ENCODE peak calls at places on chromosomes 3 and 15, in seven cellular contexts. U is heart right ventricle, X is GM13977, C is bronchial epithelial cell, J is foreskin keratinocyte, W is upper lobe of right lung, N is A549. A is an unnamed sample.

GRCh38 chr15:89781891-89782618 is 5.9 kb downstream of the MESP2 start:
- DNase-seq in U (no peak), X (no peak), C (peak), J (peak), W (no peak), N (no peak), A (peak)

GRCh38 chr3:189355481-189356201 is 183.9 kb downstream of the TPRG1 start:
- DNase-seq in U (no peak), X (no peak), C (peak), J (peak), W (no peak), N (peak), A (no peak)

GRCh38 chr15:100918690-100919480 is at the start of gene LRRK1:
- DNase-seq in U (peak), X (peak), C (peak), J (peak), W (peak), N (peak), A (no peak)

GRCh38 chr3:23740517-23741402 is 65.0 kb upstream of the UBE2E1 start:
- DNase-seq in U (no peak), X (peak), C (peak), J (peak), W (no peak), N (peak), A (no peak)

GRCh38 chr3:44042772-44043171 is 198.9 kb upstream of the TOPAZ1 start:
- DNase-seq in U (no peak), X (no peak), C (no peak), J (no peak), W (no peak), N (no peak), A (no peak)

GRCh38 chr15:39918688-39919385 is 1.2 kb downstream of the GPR176 start:
- DNase-seq in U (no peak), X (no peak), C (peak), J (peak), W (no peak), N (no peak), A (peak)

GRCh38 chr3:172705166-172705565 is 5.7 kb downstream of the NCEH1 start:
- DNase-seq in U (no peak), X (no peak), C (no peak), J (no peak), W (no peak), N (no peak), A (no peak)

GRCh38 chr3:139505829-139506386 is 29.6 kb upstream of the RBP2 start:
- DNase-seq in U (no peak), X (no peak), C (no peak), J (no peak), W (no peak), N (no peak), A (no peak)

GRCh38 chr3:100606894-100607512 is 2.4 kb upstream of the ADGRG7 start:
- DNase-seq in U (no peak), X (no peak), C (no peak), J (no peak), W (no peak), N (peak), A (no peak)

GRCh38 chr15:94036156-94036555 is 195.2 kb upstream of the MCTP2 start:
- DNase-seq in U (no peak), X (no peak), C (no peak), J (no peak), W (no peak), N (no peak), A (peak)

GRCh38 chr3:170727754-170728153 is 141.9 kb upstream of the SLC7A14 start:
- DNase-seq in U (no peak), X (no peak), C (no peak), J (no peak), W (no peak), N (no peak), A (no peak)

GRCh38 chr3:31858439-31858838 is 122.6 kb downstream of the OSBPL10 start:
- DNase-seq in U (no peak), X (no peak), C (no peak), J (no peak), W (no peak), N (peak), A (no peak)

GRCh38 chr3:124760601-124761000 is 30.3 kb downstream of the UMPS start:
- DNase-seq in U (peak), X (no peak), C (peak), J (no peak), W (no peak), N (no peak), A (peak)

GRCh38 chr15:88878720-88879184 is 16.6 kb downstream of the HAPLN3 start:
- DNase-seq in U (no peak), X (peak), C (peak), J (no peak), W (no peak), N (peak), A (peak)

GRCh38 chr3:187798531-187799520 is 53.6 kb upstream of the BCL6 start:
- DNase-seq in U (no peak), X (no peak), C (no peak), J (no peak), W (no peak), N (no peak), A (no peak)

GRCh38 chr15:80736571-80736970 is 41.5 kb downstream of the ABHD17C start:
- DNase-seq in U (no peak), X (no peak), C (no peak), J (no peak), W (no peak), N (no peak), A (no peak)

GRCh38 chr15:80275946-80276345 is 23.9 kb upstream of the CTXND1 start:
- DNase-seq in U (no peak), X (no peak), C (peak), J (no peak), W (no peak), N (peak), A (peak)

GRCh38 chr3:151926956-151927355 is 53.5 kb downstream of the SUCNR1 start:
- DNase-seq in U (no peak), X (no peak), C (peak), J (peak), W (no peak), N (peak), A (peak)

GRCh38 chr3:172391592-172392302 is 56.5 kb downstream of the GHSR start:
- DNase-seq in U (no peak), X (no peak), C (no peak), J (no peak), W (no peak), N (no peak), A (no peak)

GRCh38 chr3:53202331-53203015 is 41.5 kb downstream of the PRKCD start:
- DNase-seq in U (no peak), X (no peak), C (no peak), J (no peak), W (no peak), N (no peak), A (no peak)

GRCh38 chr15:62122249-62122648 is 42.8 kb downstream of the C2CD4B start:
- DNase-seq in U (no peak), X (no peak), C (no peak), J (no peak), W (no peak), N (no peak), A (no peak)

GRCh38 chr15:90086868-90087268 is 15.4 kb downstream of the IDH2 start:
- DNase-seq in U (no peak), X (peak), C (peak), J (no peak), W (peak), N (peak), A (peak)

GRCh38 chr3:112770026-112770626 is 76.5 kb downstream of the CD200R1L start:
- DNase-seq in U (peak), X (no peak), C (peak), J (peak), W (no peak), N (peak), A (peak)

GRCh38 chr3:57910988-57911387 is 97.2 kb upstream of the FLNB start:
- DNase-seq in U (no peak), X (no peak), C (peak), J (no peak), W (no peak), N (peak), A (peak)

GRCh38 chr3:155782390-155782953 is 23.6 kb downstream of the C3orf33 start:
- DNase-seq in U (no peak), X (no peak), C (no peak), J (no peak), W (no peak), N (no peak), A (no peak)
- TF ChIP-seq CTCF in U (no peak), X (no peak), C (no peak), J (no peak), W (no peak), N (no peak), A (no peak)

GRCh38 chr3:186261638-186262037 is 100.4 kb downstream of the DGKG start:
- DNase-seq in U (no peak), X (peak), C (no peak), J (no peak), W (no peak), N (no peak), A (no peak)
- TF ChIP-seq CTCF in U (no peak), X (peak), C (peak), J (peak), W (no peak), N (peak), A (peak)

GRCh38 chr3:167734498-167735232 is at the start of gene PDCD10:
- DNase-seq in U (peak), X (peak), C (peak), J (peak), W (peak), N (peak), A (peak)
- TF ChIP-seq CTCF in U (no peak), X (no peak), C (peak), J (no peak), W (no peak), N (no peak), A (no peak)

GRCh38 chr3:129104498-129105079 is 17.0 kb downstream of the RAB43 start:
- DNase-seq in U (no peak), X (no peak), C (no peak), J (no peak), W (no peak), N (no peak), A (no peak)
- TF ChIP-seq CTCF in U (no peak), X (no peak), C (no peak), J (no peak), W (no peak), N (no peak), A (no peak)

DNA sequence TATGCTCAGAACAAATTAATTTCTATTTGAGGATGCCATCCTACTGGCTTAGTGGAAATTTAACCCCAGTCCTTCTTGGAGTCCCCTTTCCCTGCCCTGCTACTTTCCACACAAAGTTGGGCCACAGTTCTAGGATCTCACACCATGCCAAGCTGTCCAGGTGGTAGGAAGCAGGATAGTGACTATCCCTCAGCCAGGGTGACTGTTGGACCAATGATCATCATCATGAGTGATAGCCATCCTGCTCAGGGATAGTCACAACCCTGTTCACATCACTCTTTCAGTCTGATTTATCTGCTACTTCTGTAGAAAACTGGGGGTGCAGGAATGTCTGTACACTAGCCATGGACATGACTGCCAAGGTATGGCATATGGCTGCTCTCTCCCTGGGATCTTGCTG is 12.8 kb downstream of the HRG start:
- DNase-seq in U (no peak), X (no peak), C (no peak), J (no peak), W (no peak), N (no peak), A (no peak)
- TF ChIP-seq CTCF in U (no peak), X (no peak), C (no peak), J (no peak), W (no peak), N (no peak), A (no peak)

DNA sequence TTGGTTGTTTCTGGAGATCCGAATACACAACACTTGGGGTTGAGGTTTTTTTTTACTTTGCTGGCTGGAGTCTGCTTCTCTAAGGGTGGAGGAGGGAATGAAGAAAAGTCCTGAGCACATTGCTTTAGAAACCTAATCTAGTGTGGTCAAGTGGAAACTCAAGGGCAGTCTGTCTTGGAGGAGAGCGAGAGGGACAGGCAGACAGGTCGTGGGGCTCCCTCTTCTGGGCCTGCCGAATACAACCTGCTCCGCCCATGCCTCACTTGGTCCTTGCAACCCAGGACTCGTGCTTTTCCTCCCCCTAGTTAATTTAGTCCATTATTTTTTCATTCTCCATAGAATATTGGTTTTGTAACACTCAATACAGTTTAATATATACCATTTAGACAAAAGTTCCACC is 176.7 kb upstream of the LYSMD4 start:
- DNase-seq in U (no peak), X (peak), C (peak), J (no peak), W (no peak), N (peak), A (no peak)
- TF ChIP-seq CTCF in U (peak), X (peak), C (peak), J (peak), W (peak), N (peak), A (peak)

GRCh38 chr3:181210275-181210674 is 220.7 kb upstream of the DNAJC19 start:
- DNase-seq in U (no peak), X (no peak), C (peak), J (no peak), W (no peak), N (peak), A (peak)
- TF ChIP-seq CTCF in U (peak), X (peak), C (peak), J (peak), W (peak), N (peak), A (peak)

DNA sequence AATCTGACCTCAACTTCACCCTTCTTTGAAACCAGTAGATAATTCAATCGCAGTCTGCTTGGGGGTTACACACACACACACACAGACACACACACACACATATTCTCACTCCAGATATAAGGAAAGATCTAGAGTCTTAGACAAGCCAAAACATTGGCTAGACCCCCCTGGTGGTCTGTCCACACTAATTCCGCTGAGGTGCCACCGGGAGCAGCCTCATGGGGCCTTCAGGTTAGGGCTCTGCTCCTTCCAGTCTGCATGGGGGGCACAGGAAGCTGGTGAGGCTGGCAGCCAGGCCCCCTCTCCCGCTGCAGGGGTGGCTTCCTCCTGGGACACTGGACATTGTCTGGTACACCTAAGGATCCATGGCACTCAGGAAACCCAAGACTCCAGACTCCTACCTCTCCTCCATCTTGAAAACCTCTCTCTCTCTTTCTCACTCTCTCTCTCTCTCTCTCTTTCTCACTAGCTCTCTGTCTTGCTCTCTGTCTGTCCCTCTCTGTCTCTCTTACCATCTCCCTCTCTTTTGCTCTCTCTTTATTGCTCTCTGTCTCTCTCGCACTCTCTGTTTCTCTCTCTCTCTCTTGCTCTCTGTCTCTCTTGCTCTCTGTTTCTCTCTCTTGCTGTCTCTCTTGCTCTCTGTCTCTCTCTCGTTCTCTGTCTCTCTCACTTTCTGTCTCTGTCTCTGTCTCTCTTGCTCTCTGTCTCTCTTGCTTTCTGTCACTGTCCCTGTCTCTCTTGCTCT is 75.2 kb upstream of the NR2E3 start:
- DNase-seq in U (no peak), X (no peak), C (no peak), J (no peak), W (no peak), N (no peak), A (no peak)
- TF ChIP-seq CTCF in U (no peak), X (no peak), C (no peak), J (no peak), W (no peak), N (no peak), A (no peak)

DNA sequence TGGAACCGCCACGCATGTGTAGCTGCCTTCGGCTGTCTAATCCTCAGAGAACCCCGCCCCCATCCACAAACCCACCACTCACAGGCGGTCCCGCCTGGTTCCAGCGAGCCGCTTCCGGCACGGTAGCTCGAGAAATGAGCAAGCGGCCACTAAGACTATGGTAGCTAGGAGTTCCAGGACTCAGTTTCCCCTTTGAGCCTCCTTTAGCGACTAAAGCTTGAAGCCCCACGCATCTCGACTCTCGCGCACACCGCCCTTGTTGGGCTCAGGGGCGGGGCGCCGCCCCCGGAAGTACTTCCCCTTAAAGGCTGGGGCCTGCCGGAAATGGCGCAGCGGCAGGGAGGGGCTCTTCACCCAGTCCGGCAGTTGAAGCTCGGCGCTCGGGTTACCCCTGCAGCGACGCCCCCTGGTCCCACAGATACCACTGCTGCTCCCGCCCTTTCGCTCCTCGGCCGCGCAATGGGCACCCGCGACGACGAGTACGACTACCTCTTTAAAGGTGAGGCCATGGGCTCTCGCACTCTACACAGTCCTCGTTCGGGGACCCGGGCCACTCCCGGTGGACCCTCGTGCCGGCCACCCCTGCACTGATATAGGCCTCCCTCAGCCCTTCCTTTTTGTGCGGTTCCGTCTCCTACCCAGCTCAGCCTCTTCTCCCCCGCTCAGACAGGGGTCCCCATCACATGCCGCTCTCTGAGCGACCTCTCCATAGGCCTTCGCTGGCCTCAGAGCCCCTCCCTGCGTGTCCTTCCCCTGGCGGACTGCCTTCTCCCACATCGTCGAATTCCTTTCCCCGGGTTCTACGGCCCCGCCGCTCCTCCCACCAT is at the start of gene RAB11A:
- DNase-seq in U (peak), X (peak), C (peak), J (peak), W (peak), N (peak), A (peak)
- TF ChIP-seq CTCF in U (peak), X (peak), C (peak), J (peak), W (peak), N (peak), A (peak)

A was measured in HFFc6.